ENCODE peak calls at places on chromosomes 2 and 18, in ten cellular contexts. T is WERI-Rb-1, E is aorta, M is Right ventricle myocardium superior, J is GF-D8, O is esophagus squamous epithelium, X is HepG2, R is hypothalamus, D is GM13976, B is mesenteric fat pad. F is an unnamed sample.

GRCh38 chr2:204024503-204024902 is 87.9 kb downstream of the ICOS start:
- DNase-seq in T (peak), E (no peak), M (no peak), J (no peak), O (no peak), X (peak), R (no peak), D (no peak), B (no peak), F (peak)

GRCh38 chr2:85584354-85584856 is at the start of gene VAMP5:
- DNase-seq in T (no peak), E (peak), M (peak), J (no peak), O (no peak), X (peak), R (no peak), D (peak), B (no peak), F (peak)

GRCh38 chr2:237876951-237877491 is 17.6 kb downstream of the RAMP1 start:
- DNase-seq in T (no peak), E (peak), M (no peak), J (no peak), O (no peak), X (no peak), R (no peak), D (no peak), B (peak), F (no peak)

GRCh38 chr2:131408778-131409177 is 44.8 kb upstream of the RAB6D start:
- DNase-seq in T (no peak), E (no peak), M (no peak), J (no peak), O (no peak), X (no peak), R (no peak), D (no peak), B (no peak), F (no peak)

GRCh38 chr2:43239981-43240761 is 13.8 kb upstream of the ZFP36L2 start:
- DNase-seq in T (no peak), E (no peak), M (no peak), J (no peak), O (no peak), X (no peak), R (no peak), D (peak), B (no peak), F (no peak)

GRCh38 chr2:169221745-169222369 is 140.5 kb downstream of the LRP2 start:
- DNase-seq in T (no peak), E (no peak), M (no peak), J (no peak), O (no peak), X (no peak), R (no peak), D (no peak), B (no peak), F (peak)

GRCh38 chr18:4636957-4637356 is 181.8 kb upstream of the DLGAP1 start:
- DNase-seq in T (no peak), E (no peak), M (no peak), J (no peak), O (no peak), X (no peak), R (no peak), D (no peak), B (no peak), F (no peak)

GRCh38 chr2:143762176-143762928 is 633.1 kb downstream of the ARHGAP15 start:
- DNase-seq in T (no peak), E (no peak), M (no peak), J (no peak), O (no peak), X (no peak), R (no peak), D (no peak), B (no peak), F (no peak)

GRCh38 chr2:46550686-46551404 is 71.5 kb downstream of the TMEM247 start:
- DNase-seq in T (no peak), E (no peak), M (no peak), J (no peak), O (no peak), X (no peak), R (no peak), D (no peak), B (no peak), F (no peak)